ENCODE peak calls at places on chromosomes 11 and 22, in six cellular contexts. One of them, this sample, is unnamed.

GRCh38 chr22:37894939-37895670 is 11.0 kb upstream of the MICALL1 start:
- DNase-seq in HAP-1: peak
- DNase-seq in neuronal stem cell: peak
- DNase-seq in AG04450: no peak
- DNase-seq in CD8-positive, alpha-beta T cell: no peak
- DNase-seq in esophagus muscularis mucosa: no peak
- DNase-seq in this sample: no peak

GRCh38 chr11:131253885-131254204 is 116.6 kb upstream of the NTM start:
- DNase-seq in HAP-1: no peak
- DNase-seq in neuronal stem cell: no peak
- DNase-seq in AG04450: no peak
- DNase-seq in CD8-positive, alpha-beta T cell: no peak
- DNase-seq in esophagus muscularis mucosa: peak
- DNase-seq in this sample: no peak

GRCh38 chr11:46106530-46107407 is 14.5 kb downstream of the PHF21A start:
- DNase-seq in HAP-1: no peak
- DNase-seq in neuronal stem cell: no peak
- DNase-seq in AG04450: no peak
- DNase-seq in CD8-positive, alpha-beta T cell: no peak
- DNase-seq in esophagus muscularis mucosa: no peak
- DNase-seq in this sample: no peak

GRCh38 chr11:1392561-1392960 is 2.8 kb downstream of the BRSK2 start:
- DNase-seq in HAP-1: no peak
- DNase-seq in neuronal stem cell: no peak
- DNase-seq in AG04450: no peak
- DNase-seq in CD8-positive, alpha-beta T cell: no peak
- DNase-seq in esophagus muscularis mucosa: no peak
- DNase-seq in this sample: no peak

GRCh38 chr11:126026579-126026978 is 36.1 kb downstream of the CDON start:
- DNase-seq in HAP-1: no peak
- DNase-seq in neuronal stem cell: no peak
- DNase-seq in AG04450: no peak
- DNase-seq in CD8-positive, alpha-beta T cell: no peak
- DNase-seq in esophagus muscularis mucosa: no peak
- DNase-seq in this sample: no peak

GRCh38 chr11:133997556-133997955 is 40.8 kb upstream of the IGSF9B start:
- DNase-seq in HAP-1: no peak
- DNase-seq in neuronal stem cell: no peak
- DNase-seq in AG04450: no peak
- DNase-seq in CD8-positive, alpha-beta T cell: no peak
- DNase-seq in esophagus muscularis mucosa: no peak
- DNase-seq in this sample: no peak

GRCh38 chr11:30244255-30244654 is 13.4 kb downstream of the FSHB start:
- DNase-seq in HAP-1: no peak
- DNase-seq in neuronal stem cell: no peak
- DNase-seq in AG04450: no peak
- DNase-seq in CD8-positive, alpha-beta T cell: no peak
- DNase-seq in esophagus muscularis mucosa: no peak
- DNase-seq in this sample: peak

GRCh38 chr11:101508370-101508769 is 75.4 kb downstream of the TRPC6 start:
- DNase-seq in HAP-1: no peak
- DNase-seq in neuronal stem cell: no peak
- DNase-seq in AG04450: no peak
- DNase-seq in CD8-positive, alpha-beta T cell: no peak
- DNase-seq in esophagus muscularis mucosa: no peak
- DNase-seq in this sample: no peak

GRCh38 chr11:11657101-11657935 is 35.5 kb upstream of the GALNT18 start:
- DNase-seq in HAP-1: no peak
- DNase-seq in neuronal stem cell: no peak
- DNase-seq in AG04450: no peak
- DNase-seq in CD8-positive, alpha-beta T cell: no peak
- DNase-seq in esophagus muscularis mucosa: no peak
- DNase-seq in this sample: no peak

GRCh38 chr11:74050465-74050864 is 41.6 kb upstream of the UCP3 start:
- DNase-seq in HAP-1: no peak
- DNase-seq in neuronal stem cell: no peak
- DNase-seq in AG04450: no peak
- DNase-seq in CD8-positive, alpha-beta T cell: no peak
- DNase-seq in esophagus muscularis mucosa: no peak
- DNase-seq in this sample: no peak

GRCh38 chr11:17164361-17165246 is 43.2 kb downstream of the PIK3C2A start:
- DNase-seq in HAP-1: no peak
- DNase-seq in neuronal stem cell: no peak
- DNase-seq in AG04450: no peak
- DNase-seq in CD8-positive, alpha-beta T cell: no peak
- DNase-seq in esophagus muscularis mucosa: no peak
- DNase-seq in this sample: no peak

GRCh38 chr22:41524283-41524682 is 20.0 kb downstream of the POLR3H start:
- DNase-seq in HAP-1: no peak
- DNase-seq in neuronal stem cell: no peak
- DNase-seq in AG04450: peak
- DNase-seq in CD8-positive, alpha-beta T cell: no peak
- DNase-seq in esophagus muscularis mucosa: peak
- DNase-seq in this sample: no peak

GRCh38 chr22:49788492-49788891 is 39.2 kb downstream of the BRD1 start:
- DNase-seq in HAP-1: no peak
- DNase-seq in neuronal stem cell: no peak
- DNase-seq in AG04450: no peak
- DNase-seq in CD8-positive, alpha-beta T cell: no peak
- DNase-seq in esophagus muscularis mucosa: no peak
- DNase-seq in this sample: no peak

GRCh38 chr11:43214471-43214870 is 97.3 kb upstream of the API5 start:
- DNase-seq in HAP-1: no peak
- DNase-seq in neuronal stem cell: no peak
- DNase-seq in AG04450: no peak
- DNase-seq in CD8-positive, alpha-beta T cell: no peak
- DNase-seq in esophagus muscularis mucosa: no peak
- DNase-seq in this sample: no peak

GRCh38 chr11:124900464-124900863 is 2.8 kb upstream of the ROBO4 start:
- DNase-seq in HAP-1: no peak
- DNase-seq in neuronal stem cell: no peak
- DNase-seq in AG04450: peak
- DNase-seq in CD8-positive, alpha-beta T cell: peak
- DNase-seq in esophagus muscularis mucosa: no peak
- DNase-seq in this sample: peak

GRCh38 chr11:120612363-120613263 is 101.1 kb downstream of the GRIK4 start:
- DNase-seq in HAP-1: no peak
- DNase-seq in neuronal stem cell: no peak
- DNase-seq in AG04450: peak
- DNase-seq in CD8-positive, alpha-beta T cell: no peak
- DNase-seq in esophagus muscularis mucosa: no peak
- DNase-seq in this sample: no peak

GRCh38 chr11:76910620-76911414 is 50.1 kb downstream of the ACER3 start:
- DNase-seq in HAP-1: peak
- DNase-seq in neuronal stem cell: no peak
- DNase-seq in AG04450: no peak
- DNase-seq in CD8-positive, alpha-beta T cell: no peak
- DNase-seq in esophagus muscularis mucosa: no peak
- DNase-seq in this sample: no peak

GRCh38 chr11:66278396-66279091 is 569 bp downstream of the CNIH2 start:
- DNase-seq in HAP-1: peak
- DNase-seq in neuronal stem cell: no peak
- DNase-seq in AG04450: no peak
- DNase-seq in CD8-positive, alpha-beta T cell: no peak
- DNase-seq in esophagus muscularis mucosa: no peak
- DNase-seq in this sample: peak

GRCh38 chr11:57323503-57324153 is 1.1 kb downstream of the TNKS1BP1 start:
- DNase-seq in HAP-1: peak
- DNase-seq in neuronal stem cell: no peak
- DNase-seq in AG04450: no peak
- DNase-seq in CD8-positive, alpha-beta T cell: no peak
- DNase-seq in esophagus muscularis mucosa: no peak
- DNase-seq in this sample: peak

GRCh38 chr22:19849800-19850481 is 4.7 kb downstream of the GNB1L start:
- DNase-seq in HAP-1: no peak
- DNase-seq in neuronal stem cell: no peak
- DNase-seq in AG04450: no peak
- DNase-seq in CD8-positive, alpha-beta T cell: no peak
- DNase-seq in esophagus muscularis mucosa: no peak
- DNase-seq in this sample: no peak

GRCh38 chr11:108545909-108546501 is 47.6 kb downstream of the EXPH5 start:
- DNase-seq in HAP-1: no peak
- DNase-seq in neuronal stem cell: no peak
- DNase-seq in AG04450: no peak
- DNase-seq in CD8-positive, alpha-beta T cell: no peak
- DNase-seq in esophagus muscularis mucosa: no peak
- DNase-seq in this sample: no peak

GRCh38 chr22:45565973-45566372 is 63.3 kb downstream of the FBLN1 start:
- DNase-seq in HAP-1: no peak
- DNase-seq in neuronal stem cell: no peak
- DNase-seq in AG04450: no peak
- DNase-seq in CD8-positive, alpha-beta T cell: no peak
- DNase-seq in esophagus muscularis mucosa: no peak
- DNase-seq in this sample: no peak

GRCh38 chr11:119783466-119784400 is 54.7 kb upstream of the NECTIN1 start:
- DNase-seq in HAP-1: no peak
- DNase-seq in neuronal stem cell: no peak
- DNase-seq in AG04450: no peak
- DNase-seq in CD8-positive, alpha-beta T cell: no peak
- DNase-seq in esophagus muscularis mucosa: no peak
- DNase-seq in this sample: peak

GRCh38 chr11:102191832-102192231 is 81.6 kb downstream of the YAP1 start:
- DNase-seq in HAP-1: no peak
- DNase-seq in neuronal stem cell: no peak
- DNase-seq in AG04450: no peak
- DNase-seq in CD8-positive, alpha-beta T cell: no peak
- DNase-seq in esophagus muscularis mucosa: no peak
- DNase-seq in this sample: no peak

GRCh38 chr11:98090861-98091575 is 929.7 kb upstream of the CNTN5 start:
- DNase-seq in HAP-1: no peak
- DNase-seq in neuronal stem cell: no peak
- DNase-seq in AG04450: no peak
- DNase-seq in CD8-positive, alpha-beta T cell: no peak
- DNase-seq in esophagus muscularis mucosa: no peak
- DNase-seq in this sample: no peak

GRCh38 chr11:33941637-33942160 is 49.8 kb upstream of the LMO2 start:
- DNase-seq in HAP-1: no peak
- DNase-seq in neuronal stem cell: no peak
- DNase-seq in AG04450: no peak
- DNase-seq in CD8-positive, alpha-beta T cell: no peak
- DNase-seq in esophagus muscularis mucosa: no peak
- DNase-seq in this sample: peak

GRCh38 chr11:70272009-70272408 is 1.5 kb downstream of the PPFIA1 start:
- DNase-seq in HAP-1: no peak
- DNase-seq in neuronal stem cell: no peak
- DNase-seq in AG04450: no peak
- DNase-seq in CD8-positive, alpha-beta T cell: no peak
- DNase-seq in esophagus muscularis mucosa: no peak
- DNase-seq in this sample: no peak

GRCh38 chr11:34585870-34586654 is 34.8 kb upstream of the EHF start:
- DNase-seq in HAP-1: no peak
- DNase-seq in neuronal stem cell: peak
- DNase-seq in AG04450: peak
- DNase-seq in CD8-positive, alpha-beta T cell: no peak
- DNase-seq in esophagus muscularis mucosa: no peak
- DNase-seq in this sample: peak

DNA sequence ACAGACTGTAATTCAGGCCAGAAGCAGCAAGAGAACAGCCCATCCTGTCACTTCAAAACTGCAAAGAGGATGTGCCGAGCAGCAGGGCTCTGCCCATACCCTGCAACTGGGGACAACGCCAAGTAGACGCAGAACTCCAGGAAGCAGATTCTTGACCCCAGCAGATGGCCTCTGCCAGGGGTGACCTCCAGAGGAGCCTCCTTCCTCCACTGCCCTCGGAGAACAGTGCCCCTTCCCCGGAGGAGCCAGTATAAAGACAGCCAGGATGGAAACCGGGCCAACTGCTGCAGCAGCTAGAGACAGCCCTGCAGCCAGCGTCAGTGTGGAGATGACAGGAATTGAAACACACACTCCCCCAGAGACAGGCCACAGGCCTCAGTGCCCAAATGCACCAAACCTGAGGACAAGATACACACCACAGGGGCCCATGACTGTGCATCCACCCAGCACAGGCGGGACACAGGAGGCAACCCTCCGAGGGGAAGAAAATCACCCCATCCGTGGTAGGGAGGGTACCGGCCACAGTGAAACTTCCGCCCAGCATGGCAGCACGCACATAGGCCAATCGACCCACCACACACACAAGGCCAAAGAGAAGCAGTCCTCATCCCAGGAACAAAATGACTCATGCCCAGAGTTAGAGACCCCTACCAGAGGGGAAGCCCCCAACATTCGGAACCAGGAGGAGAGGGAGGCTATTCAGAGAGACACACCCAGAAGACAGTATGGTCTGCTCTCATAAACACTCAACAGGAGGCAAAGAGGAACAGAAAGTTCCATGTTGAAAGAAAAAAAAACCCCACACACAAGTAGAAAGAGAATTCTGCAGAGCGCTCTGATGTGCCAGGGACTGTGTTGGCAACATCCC is 5.6 kb downstream of the AHNAK start:
- DNase-seq in HAP-1: no peak
- DNase-seq in neuronal stem cell: no peak
- DNase-seq in AG04450: no peak
- DNase-seq in CD8-positive, alpha-beta T cell: no peak
- DNase-seq in esophagus muscularis mucosa: no peak
- DNase-seq in this sample: no peak
- H3K4me3 ChIP-seq in HAP-1: no peak
- H3K4me3 ChIP-seq in neuronal stem cell: no peak
- H3K4me3 ChIP-seq in AG04450: peak
- H3K4me3 ChIP-seq in CD8-positive, alpha-beta T cell: no peak
- H3K4me3 ChIP-seq in esophagus muscularis mucosa: peak
- H3K4me3 ChIP-seq in this sample: peak

GRCh38 chr22:30249049-30250038 is 2.8 kb upstream of the LIF start:
- DNase-seq in HAP-1: no peak
- DNase-seq in neuronal stem cell: no peak
- DNase-seq in AG04450: no peak
- DNase-seq in CD8-positive, alpha-beta T cell: no peak
- DNase-seq in esophagus muscularis mucosa: no peak
- DNase-seq in this sample: no peak
- H3K4me3 ChIP-seq in HAP-1: no peak
- H3K4me3 ChIP-seq in neuronal stem cell: no peak
- H3K4me3 ChIP-seq in AG04450: no peak
- H3K4me3 ChIP-seq in CD8-positive, alpha-beta T cell: no peak
- H3K4me3 ChIP-seq in esophagus muscularis mucosa: no peak
- H3K4me3 ChIP-seq in this sample: no peak

GRCh38 chr11:26332572-26332915 is 614 bp downstream of the ANO3 start:
- DNase-seq in HAP-1: no peak
- DNase-seq in neuronal stem cell: no peak
- DNase-seq in AG04450: no peak
- DNase-seq in CD8-positive, alpha-beta T cell: no peak
- DNase-seq in esophagus muscularis mucosa: no peak
- DNase-seq in this sample: no peak
- H3K4me3 ChIP-seq in HAP-1: no peak
- H3K4me3 ChIP-seq in neuronal stem cell: no peak
- H3K4me3 ChIP-seq in AG04450: no peak
- H3K4me3 ChIP-seq in CD8-positive, alpha-beta T cell: no peak
- H3K4me3 ChIP-seq in esophagus muscularis mucosa: peak
- H3K4me3 ChIP-seq in this sample: no peak

GRCh38 chr22:36339171-36340065 is 48.3 kb downstream of the MYH9 start:
- DNase-seq in HAP-1: no peak
- DNase-seq in neuronal stem cell: no peak
- DNase-seq in AG04450: no peak
- DNase-seq in CD8-positive, alpha-beta T cell: no peak
- DNase-seq in esophagus muscularis mucosa: no peak
- DNase-seq in this sample: peak
- H3K4me3 ChIP-seq in HAP-1: no peak
- H3K4me3 ChIP-seq in neuronal stem cell: no peak
- H3K4me3 ChIP-seq in AG04450: no peak
- H3K4me3 ChIP-seq in CD8-positive, alpha-beta T cell: no peak
- H3K4me3 ChIP-seq in esophagus muscularis mucosa: no peak
- H3K4me3 ChIP-seq in this sample: no peak

This sample was measured in astrocyte of the spinal cord.